ENCODE peak calls at places on chromosomes 12 and 14, in seven cellular contexts. C is heart right ventricle, A is tibial nerve, Y is endothelial cell of umbilical vein, V is heart left ventricle, N is esophagus squamous epithelium, G is choroid plexus epithelial cell. H is an unnamed sample.

GRCh38 chr14:85060116-85060515 is 469.8 kb upstream of the FLRT2 start:
- DNase-seq in C (no peak), A (no peak), Y (no peak), V (no peak), N (no peak), G (peak; percentile 25), H (no peak)

GRCh38 chr14:100777366-100778077 is 48.4 kb upstream of the MEG3 start:
- DNase-seq in C (no peak), A (no peak), Y (no peak), V (no peak), N (no peak), G (no peak), H (no peak)

GRCh38 chr12:90978117-90978770 is 23.3 kb upstream of the CCER1 start:
- DNase-seq in C (peak; percentile 15), A (no peak), Y (peak; percentile 70), V (no peak), N (no peak), G (peak; percentile 87), H (peak; percentile 74)

GRCh38 chr12:27975222-27976136 is 2.9 kb upstream of the PTHLH start:
- DNase-seq in C (peak; percentile 17), A (no peak), Y (peak; percentile 74), V (peak; percentile 17), N (no peak), G (peak; percentile 72), H (peak; percentile 72)

GRCh38 chr14:93954900-93955891 is 21.2 kb downstream of the ASB2 start:
- DNase-seq in C (no peak), A (no peak), Y (no peak), V (no peak), N (peak; percentile 26), G (no peak), H (no peak)

GRCh38 chr12:115710104-115710564 is 567.4 kb downstream of the MED13L start:
- DNase-seq in C (peak; percentile 34), A (peak; percentile 14), Y (no peak), V (peak; percentile 33), N (no peak), G (peak; percentile 53), H (peak; percentile 61)

GRCh38 chr12:129440278-129440677 is 463.5 kb downstream of the TMEM132D start:
- DNase-seq in C (no peak), A (no peak), Y (no peak), V (no peak), N (no peak), G (peak; percentile 9), H (no peak)

GRCh38 chr14:22314183-22314820 is 274.7 kb downstream of the DAD1 start:
- DNase-seq in C (peak; percentile 29), A (no peak), Y (peak; percentile 54), V (no peak), N (no peak), G (peak; percentile 81), H (peak; percentile 63)

GRCh38 chr14:80152166-80152565 is 59.1 kb downstream of the DIO2 start:
- DNase-seq in C (no peak), A (no peak), Y (no peak), V (no peak), N (no peak), G (no peak), H (no peak)

GRCh38 chr12:78210894-78211302 is 380.2 kb downstream of the NAV3 start:
- DNase-seq in C (no peak), A (no peak), Y (peak; percentile 12), V (no peak), N (no peak), G (peak; percentile 91), H (peak; percentile 87)

GRCh38 chr14:104889374-104889755 is 24.3 kb downstream of the CEP170B start:
- DNase-seq in C (no peak), A (no peak), Y (no peak), V (no peak), N (no peak), G (no peak), H (no peak)

GRCh38 chr12:106417926-106418910 is 60.7 kb downstream of the POLR3B start:
- DNase-seq in C (no peak), A (no peak), Y (no peak), V (no peak), N (no peak), G (peak; percentile 89), H (peak; percentile 73)

GRCh38 chr12:27534060-27534764 is 10.2 kb downstream of the PPFIBP1 start:
- DNase-seq in C (no peak), A (no peak), Y (no peak), V (no peak), N (no peak), G (no peak), H (peak; percentile 41)

GRCh38 chr12:34299802-34300193 is 277.5 kb downstream of the ALG10 start:
- DNase-seq in C (no peak), A (no peak), Y (no peak), V (no peak), N (no peak), G (no peak), H (no peak)

GRCh38 chr12:93164103-93164880 is 213.4 kb upstream of the NUDT4 start:
- DNase-seq in C (no peak), A (no peak), Y (no peak), V (no peak), N (no peak), G (no peak), H (no peak)

GRCh38 chr14:102125546-102125945 is 14.2 kb upstream of the WDR20 start:
- DNase-seq in C (no peak), A (no peak), Y (peak; percentile 6), V (no peak), N (no peak), G (peak; percentile 38), H (no peak)

GRCh38 chr14:69945905-69946304 is 66.7 kb downstream of the SMOC1 start:
- DNase-seq in C (no peak), A (no peak), Y (peak; percentile 20), V (no peak), N (no peak), G (peak; percentile 35), H (peak; percentile 35)

GRCh38 chr12:27894309-27894708 is 78.2 kb downstream of the PTHLH start:
- DNase-seq in C (no peak), A (no peak), Y (no peak), V (no peak), N (no peak), G (no peak), H (no peak)

GRCh38 chr12:12338528-12339168 is 11.4 kb downstream of the MANSC1 start:
- DNase-seq in C (no peak), A (no peak), Y (peak; percentile 92), V (no peak), N (no peak), G (peak; percentile 52), H (peak; percentile 61)

GRCh38 chr14:101843038-101843437 is 81.5 kb downstream of the PPP2R5C start:
- DNase-seq in C (no peak), A (no peak), Y (no peak), V (no peak), N (no peak), G (no peak), H (no peak)

GRCh38 chr12:92088802-92089201 is 56.8 kb downstream of the BTG1 start:
- DNase-seq in C (peak; percentile 11), A (no peak), Y (no peak), V (peak; percentile 29), N (no peak), G (no peak), H (no peak)

GRCh38 chr12:123062682-123063426 is 82.4 kb downstream of the ARL6IP4 start:
- DNase-seq in C (peak; percentile 55), A (no peak), Y (peak; percentile 31), V (peak; percentile 59), N (no peak), G (peak; percentile 83), H (peak; percentile 28)

DNA sequence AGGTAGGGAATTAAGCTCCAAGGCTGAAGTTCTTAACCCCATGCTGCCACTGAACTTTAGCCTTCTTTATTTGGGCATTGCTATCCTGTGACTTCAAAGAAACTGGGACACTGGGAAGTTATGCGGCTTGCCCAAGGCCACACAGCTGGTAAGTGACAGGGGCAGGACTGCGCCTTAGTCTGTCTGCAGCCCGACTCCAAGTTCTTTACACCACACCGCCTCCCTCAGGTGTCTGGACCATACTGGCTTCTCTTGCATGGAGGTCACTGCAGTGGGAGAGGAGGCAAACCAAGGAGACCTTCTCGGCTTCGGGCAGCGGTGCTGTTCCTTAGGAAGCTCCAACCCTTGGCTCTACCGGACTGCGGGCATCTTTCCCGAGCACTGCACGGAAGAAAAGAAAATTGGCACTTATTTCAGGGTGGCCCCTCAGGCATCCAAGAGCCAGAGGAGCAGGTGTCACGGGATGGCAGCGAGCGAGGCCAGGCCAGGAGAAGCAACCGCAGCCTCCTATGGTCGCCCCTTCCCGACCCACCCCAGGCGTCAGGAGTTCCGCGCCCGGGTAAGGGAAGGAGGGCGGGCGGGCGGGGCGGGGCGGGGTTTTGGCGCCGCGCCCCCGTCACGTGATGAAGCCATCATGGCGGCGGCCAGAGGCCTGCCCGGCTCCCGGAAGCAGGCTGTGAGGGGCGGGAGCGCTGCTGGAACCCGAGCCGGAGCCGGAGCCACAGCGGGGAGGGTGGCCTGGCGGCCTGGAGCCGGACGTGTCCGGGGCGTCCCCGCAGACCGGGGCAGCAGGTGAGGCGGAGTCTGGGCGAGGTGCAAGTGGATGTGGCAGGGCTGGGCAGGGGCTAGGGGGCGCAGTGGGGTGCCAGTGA is 16.4 kb upstream of the ESPL1 start:
- DNase-seq in C (peak; percentile 72), A (peak; percentile 46), Y (peak; percentile 74), V (peak; percentile 84), N (no peak), G (peak; percentile 61), H (peak; percentile 74)
- TF ChIP-seq CTCF in C (peak; percentile 31), A (peak; percentile 8), Y (peak; percentile 54), V (peak; percentile 62), N (peak; percentile 22), G (peak; percentile 51), H (peak; percentile 45)

DNA sequence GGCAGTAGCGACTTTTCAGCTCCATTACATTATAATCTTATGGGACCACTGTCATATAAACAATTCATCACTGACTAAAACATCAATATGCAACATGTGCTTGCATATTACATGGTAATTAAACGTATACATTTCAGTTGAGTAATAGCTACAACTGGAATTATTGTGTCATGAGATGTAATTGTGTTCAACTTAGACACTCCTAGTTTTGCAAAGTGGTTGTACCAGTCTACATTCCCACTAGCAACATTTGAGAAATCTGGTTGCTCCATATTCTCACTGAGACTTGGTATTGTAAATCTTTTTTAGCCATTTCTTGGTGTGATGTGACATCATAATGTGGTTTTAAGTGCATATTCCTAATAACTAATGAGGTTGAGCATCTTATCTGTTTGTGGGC is 90.0 kb downstream of the CAPZA3 start:
- DNase-seq in C (no peak), A (no peak), Y (no peak), V (no peak), N (no peak), G (no peak), H (no peak)
- H3K4me3 ChIP-seq in C (no peak overlapping the region), A (no peak overlapping the region), Y (no peak overlapping the region), V (no peak overlapping the region), N (no peak overlapping the region), G (no peak overlapping the region), H (no peak overlapping the region)

GRCh38 chr14:91155626-91156089 is 41.8 kb downstream of the DGLUCY start:
- DNase-seq in C (no peak), A (no peak), Y (no peak), V (no peak), N (no peak), G (no peak), H (no peak)
- TF ChIP-seq CTCF in C (no peak), A (no peak), Y (no peak), V (no peak), N (no peak), G (no peak), H (no peak)

DNA sequence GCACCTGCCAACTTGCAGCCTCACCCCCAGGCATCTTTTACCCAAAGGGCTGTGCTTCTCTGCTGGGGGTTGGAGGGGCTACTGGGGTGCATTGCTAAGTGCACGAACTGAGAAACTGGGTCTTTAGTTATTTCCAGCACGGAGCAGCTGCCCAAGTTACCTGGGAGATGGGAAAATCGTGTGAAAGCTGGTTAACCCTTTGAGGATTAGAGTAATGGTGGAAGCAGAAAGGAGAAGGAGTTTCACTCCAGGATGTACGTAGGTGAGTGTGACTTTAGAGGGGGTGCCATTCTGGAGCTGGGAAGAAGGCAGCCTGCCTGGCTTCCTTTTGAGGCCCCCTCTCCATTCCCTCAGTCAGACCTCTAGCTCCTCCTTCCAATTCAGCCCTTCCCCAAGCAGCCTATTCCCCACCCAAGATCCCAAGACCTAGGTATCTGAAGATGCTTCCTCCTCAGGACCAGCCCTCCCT is 1.0 kb upstream of the ADCY6 start:
- DNase-seq in C (no peak), A (no peak), Y (no peak), V (no peak), N (no peak), G (no peak), H (no peak)
- H3K4me3 ChIP-seq in C (peak overlapping the region; percentile 99), A (peak overlapping the region; percentile 57), Y (no peak overlapping the region), V (peak overlapping the region; percentile 94), N (peak overlapping the region; percentile 92), G (peak overlapping the region; percentile 80), H (peak overlapping the region; percentile 83)

H was measured in astrocyte of the spinal cord.